ENCODE peak calls at places on chromosome 14, in seven cellular contexts. One of them, this sample, is unnamed.

GRCh38 chr14:98236314-98236713 is 1035.7 kb downstream of the BCL11B start:
- DNase-seq in OCI-LY7: no peak
- DNase-seq in K562: no peak
- DNase-seq in H1: no peak
- DNase-seq in GM23338: no peak
- DNase-seq in neural progenitor cell: no peak
- DNase-seq in GM12878: no peak
- DNase-seq in this sample: no peak

GRCh38 chr14:38553586-38553985 is 297.7 kb upstream of the CLEC14A start:
- DNase-seq in OCI-LY7: no peak
- DNase-seq in K562: no peak
- DNase-seq in H1: no peak
- DNase-seq in GM23338: no peak
- DNase-seq in neural progenitor cell: no peak
- DNase-seq in GM12878: no peak
- DNase-seq in this sample: no peak

GRCh38 chr14:39491134-39491541 is 58.9 kb upstream of the FBXO33 start:
- DNase-seq in OCI-LY7: peak; percentile 51
- DNase-seq in K562: peak; percentile 7
- DNase-seq in H1: no peak
- DNase-seq in GM23338: peak; percentile 75
- DNase-seq in neural progenitor cell: peak; percentile 67
- DNase-seq in GM12878: no peak
- DNase-seq in this sample: peak; percentile 82

GRCh38 chr14:29805415-29806123 is 122.1 kb downstream of the PRKD1 start:
- DNase-seq in OCI-LY7: no peak
- DNase-seq in K562: peak; percentile 7
- DNase-seq in H1: no peak
- DNase-seq in GM23338: no peak
- DNase-seq in neural progenitor cell: no peak
- DNase-seq in GM12878: no peak
- DNase-seq in this sample: peak; percentile 36

GRCh38 chr14:74502236-74503019 is 8.9 kb downstream of the ISCA2 start:
- DNase-seq in OCI-LY7: peak; percentile 62
- DNase-seq in K562: peak; percentile 27
- DNase-seq in H1: no peak
- DNase-seq in GM23338: peak; percentile 83
- DNase-seq in neural progenitor cell: peak; percentile 69
- DNase-seq in GM12878: no peak
- DNase-seq in this sample: peak; percentile 87

GRCh38 chr14:65850429-65851145 is 438.1 kb downstream of the FUT8 start:
- DNase-seq in OCI-LY7: no peak
- DNase-seq in K562: no peak
- DNase-seq in H1: no peak
- DNase-seq in GM23338: no peak
- DNase-seq in neural progenitor cell: no peak
- DNase-seq in GM12878: no peak
- DNase-seq in this sample: no peak

GRCh38 chr14:73686901-73687300 is 27.3 kb downstream of the PNMA1 start:
- DNase-seq in OCI-LY7: no peak
- DNase-seq in K562: no peak
- DNase-seq in H1: no peak
- DNase-seq in GM23338: no peak
- DNase-seq in neural progenitor cell: no peak
- DNase-seq in GM12878: no peak
- DNase-seq in this sample: no peak

GRCh38 chr14:82855912-82856381 is 1322.3 kb upstream of the SEL1L start:
- DNase-seq in OCI-LY7: peak; percentile 2
- DNase-seq in K562: no peak
- DNase-seq in H1: no peak
- DNase-seq in GM23338: peak; percentile 34
- DNase-seq in neural progenitor cell: peak; percentile 21
- DNase-seq in GM12878: no peak
- DNase-seq in this sample: peak; percentile 84

GRCh38 chr14:77181603-77182437 is at the start of gene TMEM63C:
- DNase-seq in OCI-LY7: peak; percentile 97
- DNase-seq in K562: no peak
- DNase-seq in H1: peak; percentile 95
- DNase-seq in GM23338: peak; percentile 99
- DNase-seq in neural progenitor cell: peak; percentile 98
- DNase-seq in GM12878: peak; percentile 21
- DNase-seq in this sample: peak; percentile 99

GRCh38 chr14:103693514-103693913 is 21.7 kb downstream of the XRCC3 start:
- DNase-seq in OCI-LY7: no peak
- DNase-seq in K562: no peak
- DNase-seq in H1: no peak
- DNase-seq in GM23338: no peak
- DNase-seq in neural progenitor cell: no peak
- DNase-seq in GM12878: no peak
- DNase-seq in this sample: no peak

GRCh38 chr14:78863143-78863542 is 693.0 kb downstream of the NRXN3 start:
- DNase-seq in OCI-LY7: peak; percentile 24
- DNase-seq in K562: peak; percentile 16
- DNase-seq in H1: no peak
- DNase-seq in GM23338: peak; percentile 65
- DNase-seq in neural progenitor cell: peak; percentile 82
- DNase-seq in GM12878: no peak
- DNase-seq in this sample: peak; percentile 83

DNA sequence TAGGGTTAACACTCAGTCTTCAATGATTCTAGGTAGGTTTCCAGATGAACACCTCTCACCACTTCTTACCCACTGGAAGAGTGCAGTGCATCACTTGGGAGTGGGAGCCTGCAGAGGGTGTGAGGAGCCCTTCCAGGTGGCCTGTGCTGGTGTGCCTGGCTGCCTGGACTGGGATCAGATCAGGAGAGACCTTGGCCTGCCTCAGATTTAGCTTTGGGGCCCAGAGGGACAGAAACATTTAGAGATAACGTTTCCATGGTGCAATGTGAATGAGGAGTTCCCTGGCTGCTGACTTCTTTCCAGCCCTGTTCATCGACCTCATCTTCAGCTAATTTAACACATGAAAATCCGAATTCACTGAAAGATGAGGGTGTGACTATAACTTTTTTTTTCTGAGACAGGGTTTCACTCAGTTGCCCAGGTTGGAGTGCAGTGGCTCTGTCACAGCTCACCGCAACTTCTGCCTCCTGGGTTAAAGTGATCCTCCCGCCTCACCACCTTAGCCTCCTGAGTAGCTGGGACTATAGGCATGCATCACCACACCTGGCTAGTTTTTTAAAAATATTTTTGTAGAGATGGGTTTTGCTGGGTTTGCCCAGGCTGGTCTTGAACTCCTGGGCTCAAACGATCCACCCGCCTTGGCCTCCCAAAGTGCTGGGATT is 53.6 kb downstream of the SUSD6 start:
- DNase-seq in OCI-LY7: peak; percentile 48
- DNase-seq in K562: peak; percentile 18
- DNase-seq in H1: no peak
- DNase-seq in GM23338: no peak
- DNase-seq in neural progenitor cell: no peak
- DNase-seq in GM12878: no peak
- DNase-seq in this sample: peak; percentile 70
- H3K4me1 ChIP-seq in OCI-LY7: peaks cover 90% of the 10 kb centered on the region
- H3K4me1 ChIP-seq in K562: peaks cover 5% of the 10 kb centered on the region
- H3K4me1 ChIP-seq in H1: peaks cover 9% of the 10 kb centered on the region
- H3K4me1 ChIP-seq in GM23338: peaks cover 18% of the 10 kb centered on the region
- H3K4me1 ChIP-seq in neural progenitor cell: peaks cover 24% of the 10 kb centered on the region
- H3K4me1 ChIP-seq in GM12878: peaks cover 56% of the 10 kb centered on the region
- H3K4me1 ChIP-seq in this sample: peaks cover 94% of the 10 kb centered on the region

DNA sequence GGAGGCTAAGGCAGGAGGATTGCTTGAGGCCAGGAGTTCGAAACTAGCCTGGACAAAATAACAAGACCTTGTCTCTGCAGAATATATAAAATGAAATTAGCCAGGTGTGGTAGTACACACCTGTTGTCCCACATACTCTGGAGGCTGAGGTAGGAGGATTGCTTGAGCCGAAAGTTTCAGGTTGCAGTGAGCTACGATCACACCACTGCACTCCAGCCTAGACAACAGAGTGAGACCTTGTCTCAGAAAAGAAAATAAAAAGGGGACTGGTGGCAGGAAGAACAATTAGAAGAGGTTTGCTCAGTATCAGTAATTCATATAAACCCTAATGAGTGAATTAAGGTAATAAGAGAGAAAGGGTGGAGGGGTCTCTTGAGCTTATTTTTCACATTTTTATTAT is 8.0 kb downstream of the PSMA6 start:
- DNase-seq in OCI-LY7: no peak
- DNase-seq in K562: no peak
- DNase-seq in H1: no peak
- DNase-seq in GM23338: no peak
- DNase-seq in neural progenitor cell: no peak
- DNase-seq in GM12878: no peak
- DNase-seq in this sample: no peak
- H4K20me1 ChIP-seq in OCI-LY7: peaks cover 14% of the 10 kb centered on the region
- H4K20me1 ChIP-seq in K562: no peaks in the 10 kb centered on the region
- H4K20me1 ChIP-seq in H1: peaks cover 2% of the 10 kb centered on the region
- H4K20me1 ChIP-seq in GM23338: peaks cover 13% of the 10 kb centered on the region
- H4K20me1 ChIP-seq in neural progenitor cell: peaks cover 34% of the 10 kb centered on the region
- H4K20me1 ChIP-seq in GM12878: no peaks in the 10 kb centered on the region
- H4K20me1 ChIP-seq in this sample: peaks cover 55% of the 10 kb centered on the region

GRCh38 chr14:99590746-99591555 is 13.1 kb downstream of the CCDC85C start:
- DNase-seq in OCI-LY7: no peak
- DNase-seq in K562: no peak
- DNase-seq in H1: no peak
- DNase-seq in GM23338: no peak
- DNase-seq in neural progenitor cell: no peak
- DNase-seq in GM12878: no peak
- DNase-seq in this sample: no peak
- H3K4me2 ChIP-seq in OCI-LY7: no peak overlapping the region
- H3K4me2 ChIP-seq in K562: no peak overlapping the region
- H3K4me2 ChIP-seq in H1: no peak overlapping the region
- H3K4me2 ChIP-seq in GM23338: peak overlapping the region; percentile 14
- H3K4me2 ChIP-seq in neural progenitor cell: no peak overlapping the region
- H3K4me2 ChIP-seq in GM12878: no peak overlapping the region
- H3K4me2 ChIP-seq in this sample: no peak overlapping the region

GRCh38 chr14:68521952-68522509 is 270.8 kb downstream of the ZFP36L1 start:
- DNase-seq in OCI-LY7: no peak
- DNase-seq in K562: no peak
- DNase-seq in H1: no peak
- DNase-seq in GM23338: no peak
- DNase-seq in neural progenitor cell: no peak
- DNase-seq in GM12878: no peak
- DNase-seq in this sample: no peak
- H3K4me1 ChIP-seq in OCI-LY7: peaks cover 16% of the 10 kb centered on the region
- H3K4me1 ChIP-seq in K562: no peaks in the 10 kb centered on the region
- H3K4me1 ChIP-seq in H1: peaks cover 10% of the 10 kb centered on the region
- H3K4me1 ChIP-seq in GM23338: peaks cover 15% of the 10 kb centered on the region
- H3K4me1 ChIP-seq in neural progenitor cell: peaks cover 70% of the 10 kb centered on the region
- H3K4me1 ChIP-seq in GM12878: peaks cover 15% of the 10 kb centered on the region
- H3K4me1 ChIP-seq in this sample: no peaks in the 10 kb centered on the region

GRCh38 chr14:102666635-102667034 is 74.2 kb downstream of the RCOR1 start:
- DNase-seq in OCI-LY7: no peak
- DNase-seq in K562: no peak
- DNase-seq in H1: no peak
- DNase-seq in GM23338: no peak
- DNase-seq in neural progenitor cell: no peak
- DNase-seq in GM12878: no peak
- DNase-seq in this sample: no peak

GRCh38 chr14:102659797-102660196 is 67.3 kb downstream of the RCOR1 start:
- DNase-seq in OCI-LY7: no peak
- DNase-seq in K562: no peak
- DNase-seq in H1: no peak
- DNase-seq in GM23338: no peak
- DNase-seq in neural progenitor cell: no peak
- DNase-seq in GM12878: no peak
- DNase-seq in this sample: no peak

GRCh38 chr14:102661614-102662013 is 69.2 kb downstream of the RCOR1 start:
- DNase-seq in OCI-LY7: no peak
- DNase-seq in K562: no peak
- DNase-seq in H1: no peak
- DNase-seq in GM23338: no peak
- DNase-seq in neural progenitor cell: no peak
- DNase-seq in GM12878: no peak
- DNase-seq in this sample: no peak

GRCh38 chr14:102665665-102666064 is 73.2 kb downstream of the RCOR1 start:
- DNase-seq in OCI-LY7: no peak
- DNase-seq in K562: no peak
- DNase-seq in H1: no peak
- DNase-seq in GM23338: no peak
- DNase-seq in neural progenitor cell: no peak
- DNase-seq in GM12878: no peak
- DNase-seq in this sample: no peak

GRCh38 chr14:102663031-102663430 is 70.6 kb downstream of the RCOR1 start:
- DNase-seq in OCI-LY7: no peak
- DNase-seq in K562: no peak
- DNase-seq in H1: peak; percentile 46
- DNase-seq in GM23338: peak; percentile 78
- DNase-seq in neural progenitor cell: peak; percentile 69
- DNase-seq in GM12878: no peak
- DNase-seq in this sample: no peak
- H4K20me1 ChIP-seq in OCI-LY7: peaks cover 14% of the 10 kb centered on the region
- H4K20me1 ChIP-seq in K562: peaks cover 29% of the 10 kb centered on the region
- H4K20me1 ChIP-seq in H1: no peaks in the 10 kb centered on the region
- H4K20me1 ChIP-seq in GM23338: no peaks in the 10 kb centered on the region
- H4K20me1 ChIP-seq in neural progenitor cell: peaks cover 10% of the 10 kb centered on the region
- H4K20me1 ChIP-seq in GM12878: no peaks in the 10 kb centered on the region
- H4K20me1 ChIP-seq in this sample: peaks cover 9% of the 10 kb centered on the region

DNA sequence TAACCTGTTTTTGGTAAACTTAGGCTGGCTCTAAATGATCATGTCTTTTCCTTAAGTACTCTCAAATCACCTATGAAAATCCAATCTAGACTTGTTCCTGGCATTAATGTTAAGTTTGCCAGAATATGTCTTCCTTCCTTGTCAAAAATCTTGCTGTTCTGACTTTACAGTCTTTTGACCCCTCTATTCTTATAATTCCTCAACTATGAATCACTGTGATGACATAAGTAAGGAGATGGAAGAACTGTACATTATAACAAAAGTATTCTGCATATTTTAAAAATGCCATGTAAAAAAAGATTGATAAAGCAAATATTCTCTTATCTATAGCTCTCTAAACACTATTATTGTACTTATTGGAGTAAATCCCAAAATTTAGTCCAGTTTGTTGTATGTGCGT is 51.4 kb upstream of the BAZ1A start:
- DNase-seq in OCI-LY7: no peak
- DNase-seq in K562: no peak
- DNase-seq in H1: no peak
- DNase-seq in GM23338: no peak
- DNase-seq in neural progenitor cell: no peak
- DNase-seq in GM12878: no peak
- DNase-seq in this sample: no peak
- H3K4me2 ChIP-seq in OCI-LY7: no peak overlapping the region
- H3K4me2 ChIP-seq in K562: no peak overlapping the region
- H3K4me2 ChIP-seq in H1: no peak overlapping the region
- H3K4me2 ChIP-seq in GM23338: no peak overlapping the region
- H3K4me2 ChIP-seq in neural progenitor cell: no peak overlapping the region
- H3K4me2 ChIP-seq in GM12878: no peak overlapping the region
- H3K4me2 ChIP-seq in this sample: no peak overlapping the region